ENCODE peak calls at places on chromosome 12, in seven cellular contexts. R is fibroblast of pulmonary artery; J is CD4-positive, alpha-beta T cell; X is coronary artery; I is GM12865; T is cardiac fibroblast; P is AG09309. N is an unnamed sample.
A peak's percentile ranks its signal among the peaks of the same experiment; 100 is the strongest.

GRCh38 chr12:27008070-27008469 is 6.1 kb downstream of the TM7SF3 start:
- DNase-seq in I (no peak), R (no peak), P (no peak), J (no peak), X (no peak), T (no peak), N (no peak)

GRCh38 chr12:29616664-29617409 is 119.4 kb upstream of the OVCH1 start:
- DNase-seq in J (no peak), X (no peak), I (no peak), R (peak; percentile 90), P (no peak), T (peak; percentile 97), N (no peak)

GRCh38 chr12:101592931-101593330 is 1.8 kb upstream of the MYBPC1 start:
- DNase-seq in T (no peak), J (no peak), X (no peak), P (no peak), I (no peak), R (no peak), N (no peak)

GRCh38 chr12:6535697-6535946 is 1.3 kb downstream of the GAPDH start:
- DNase-seq in I (no peak), R (no peak), P (no peak), J (no peak), T (no peak), X (no peak), N (no peak)

GRCh38 chr12:47068539-47068938 is 10.9 kb upstream of the PCED1B start:
- DNase-seq in I (no peak), T (peak; percentile 64), J (no peak), P (peak; percentile 79), X (no peak), R (no peak), N (peak; percentile 44)

GRCh38 chr12:124565071-124565491 is 2.3 kb downstream of the NCOR2 start:
- DNase-seq in X (no peak), I (peak; percentile 40), R (no peak), P (no peak), J (no peak), T (no peak), N (peak; percentile 75)

GRCh38 chr12:64528616-64529015 is 76.7 kb downstream of the TBK1 start:
- DNase-seq in J (no peak), I (no peak), T (no peak), P (no peak), R (no peak), X (no peak), N (peak; percentile 28)

GRCh38 chr12:6364037-6364360 is 11.4 kb downstream of the SCNN1A start:
- DNase-seq in I (no peak), P (no peak), J (no peak), T (no peak), R (no peak), X (no peak), N (no peak)

GRCh38 chr12:17577405-17577804 is 512.6 kb downstream of the RERGL start:
- DNase-seq in X (no peak), I (no peak), R (no peak), P (no peak), T (no peak), J (no peak), N (no peak)

GRCh38 chr12:12984119-12984518 is 15.9 kb downstream of the HEBP1 start:
- DNase-seq in I (no peak), P (no peak), X (no peak), R (no peak), T (no peak), J (no peak), N (no peak)

GRCh38 chr12:12985817-12986408 is 14.2 kb downstream of the HEBP1 start:
- DNase-seq in P (no peak), X (no peak), T (peak; percentile 49), I (peak; percentile 22), J (peak; percentile 8), R (peak; percentile 52), N (peak; percentile 47)

GRCh38 chr12:12979731-12980259 is 20.3 kb downstream of the HEBP1 start:
- DNase-seq in T (peak; percentile 99), I (no peak), P (peak; percentile 90), J (no peak), R (peak; percentile 98), X (no peak), N (no peak)

GRCh38 chr12:12986775-12987332 is 13.2 kb downstream of the HEBP1 start:
- DNase-seq in X (no peak), P (no peak), I (no peak), T (no peak), J (no peak), R (no peak), N (no peak)

GRCh38 chr12:12983420-12984035 is 16.5 kb downstream of the HEBP1 start:
- DNase-seq in X (no peak), P (no peak), I (peak; percentile 33), R (peak; percentile 84), J (no peak), T (peak; percentile 78), N (no peak)
- TF ChIP-seq CTCF in X (peak; percentile 30), P (peak; percentile 72), I (peak; percentile 40), R (peak; percentile 77), J (peak; percentile 59), T (peak; percentile 69), N (peak; percentile 35)

GRCh38 chr12:79508622-79509021 is 182.1 kb downstream of the PAWR start:
- DNase-seq in P (no peak), J (no peak), R (no peak), T (no peak), X (no peak), I (no peak), N (no peak)
- TF ChIP-seq CTCF in P (no peak), J (no peak), R (no peak), T (no peak), X (no peak), I (no peak), N (no peak)

GRCh38 chr12:121009744-121010143 is 6.5 kb downstream of the C12orf43 start:
- DNase-seq in I (no peak), J (no peak), X (no peak), T (peak; percentile 39), R (peak; percentile 50), P (no peak), N (peak; percentile 47)
- TF ChIP-seq CTCF in I (no peak), J (no peak), X (no peak), T (peak; percentile 36), R (peak; percentile 50), P (peak; percentile 55), N (peak; percentile 23)

GRCh38 chr12:56317675-56318074 is 1.9 kb upstream of the CNPY2 start:
- DNase-seq in J (no peak), I (no peak), R (no peak), P (no peak), T (no peak), X (no peak), N (no peak)
- TF ChIP-seq CTCF in J (no peak), I (no peak), R (no peak), P (no peak), T (no peak), X (no peak), N (no peak)

GRCh38 chr12:66237505-66238175 is 48.6 kb downstream of the IRAK3 start:
- DNase-seq in X (no peak), P (no peak), I (no peak), R (no peak), T (no peak), J (no peak), N (no peak)
- TF ChIP-seq CTCF in X (no peak), P (no peak), I (no peak), R (no peak), T (no peak), J (no peak), N (no peak)

GRCh38 chr12:132588821-132589669 is 21.3 kb downstream of the LRCOL1 start:
- DNase-seq in P (no peak), R (no peak), I (no peak), T (no peak), J (no peak), X (no peak), N (no peak)
- TF ChIP-seq CTCF in P (no peak), R (no peak), I (no peak), T (no peak), J (no peak), X (no peak), N (no peak)

DNA sequence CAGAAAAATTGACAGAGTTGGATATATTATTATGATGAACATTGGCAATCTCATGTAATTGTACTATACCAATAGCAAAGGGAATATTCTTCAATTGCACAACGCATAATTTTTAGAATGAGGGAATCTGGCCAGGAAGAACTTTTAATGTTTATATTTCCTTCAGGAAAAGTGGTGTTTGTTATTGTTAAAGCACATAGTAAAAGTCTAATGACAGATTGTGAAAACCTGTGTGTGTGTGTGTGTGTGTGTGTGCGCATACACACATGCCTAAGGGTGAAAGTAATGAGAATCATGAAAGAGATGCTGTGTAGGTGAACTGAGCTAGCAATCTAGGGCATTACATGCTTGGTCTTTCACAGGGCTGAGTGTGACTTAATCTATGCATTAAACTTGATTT is 877.7 kb downstream of the SLC6A15 start:
- DNase-seq in T (no peak), I (no peak), R (no peak), X (no peak), P (no peak), J (no peak), N (no peak)
- TF ChIP-seq CTCF in T (no peak), I (no peak), R (no peak), X (no peak), P (no peak), J (no peak), N (no peak)

DNA sequence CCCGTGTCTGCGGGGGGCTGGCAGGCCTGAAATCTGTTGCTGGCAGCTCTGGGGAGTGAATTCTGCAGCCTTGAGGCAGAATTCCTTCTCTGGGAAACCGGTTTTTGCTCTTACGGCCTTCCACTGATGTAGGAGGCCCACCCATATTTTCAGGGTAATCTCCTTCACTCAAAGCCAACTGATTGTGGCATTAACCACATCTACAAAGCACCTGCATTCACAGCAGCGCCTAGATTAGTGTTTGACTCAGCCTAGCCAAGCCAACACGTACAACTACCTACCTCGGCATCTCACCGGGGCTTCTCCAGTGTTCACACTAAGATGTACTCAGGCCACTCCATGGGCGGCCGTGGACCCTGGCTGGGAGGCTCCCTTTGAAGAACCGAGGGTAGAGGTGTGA is 15.8 kb downstream of the C12orf43 start:
- DNase-seq in T (no peak), I (no peak), R (no peak), P (no peak), X (no peak), J (no peak), N (no peak)
- TF ChIP-seq CTCF in T (no peak), I (no peak), R (no peak), P (no peak), X (no peak), J (no peak), N (no peak)